ENCODE peak calls at places on chromosomes 6 and 20, in seven cellular contexts. K is HepG2; D is cardiac muscle cell; M is small intestine; J is fibroblast of lung; C is effector memory CD4-positive, alpha-beta T cell; L is PC-9. W is an unnamed sample.

GRCh38 chr20:25071722-25072121 is 10.2 kb downstream of the VSX1 start:
- DNase-seq in J (no peak), C (no peak), M (no peak), K (peak; percentile 30), L (no peak), D (no peak), W (no peak)

GRCh38 chr6:98641929-98642328 is 192.4 kb upstream of the POU3F2 start:
- DNase-seq in J (peak; percentile 95), C (no peak), K (peak; percentile 77), D (no peak), M (no peak), L (no peak), W (peak; percentile 3)

GRCh38 chr6:116083052-116083451 is 17.6 kb upstream of the NT5DC1 start:
- DNase-seq in J (no peak), C (no peak), K (no peak), L (no peak), D (no peak), M (no peak), W (no peak)

GRCh38 chr6:103105686-103106085 is 1712.2 kb downstream of the GRIK2 start:
- DNase-seq in C (no peak), M (no peak), L (no peak), D (peak; percentile 11), K (no peak), J (no peak), W (no peak)

GRCh38 chr6:6008648-6009421 is 2.1 kb upstream of the NRN1 start:
- DNase-seq in M (peak; percentile 37), C (no peak), J (no peak), D (peak; percentile 90), K (peak; percentile 23), L (no peak), W (peak; percentile 92)

GRCh38 chr20:10665791-10666190 is 8.0 kb downstream of the JAG1 start:
- DNase-seq in K (no peak), L (no peak), M (no peak), D (no peak), J (no peak), C (no peak), W (no peak)

GRCh38 chr6:168032383-168032760 is 34.9 kb downstream of the KIF25 start:
- DNase-seq in M (no peak), J (peak; percentile 91), K (no peak), D (no peak), C (no peak), L (no peak), W (peak; percentile 63)

GRCh38 chr6:26556263-26557070 is 18.3 kb downstream of the HMGN4 start:
- DNase-seq in C (no peak), J (peak; percentile 94), M (no peak), K (peak; percentile 93), L (peak; percentile 75), D (no peak), W (peak; percentile 62)

GRCh38 chr20:61436674-61437279 is 184.7 kb downstream of the CDH4 start:
- DNase-seq in C (no peak), D (peak; percentile 51), J (peak; percentile 98), L (no peak), M (no peak), K (no peak), W (peak; percentile 36)

GRCh38 chr20:433300-433975 is 25.3 kb downstream of the RBCK1 start:
- DNase-seq in M (peak; percentile 45), K (no peak), D (no peak), C (peak; percentile 45), L (no peak), J (no peak), W (peak; percentile 28)

GRCh38 chr6:83308833-83309232 is 115.7 kb downstream of the RWDD2A start:
- DNase-seq in K (no peak), D (no peak), J (no peak), C (no peak), M (no peak), L (no peak), W (no peak)

GRCh38 chr6:144008501-144009245 is 614 bp upstream of the PLAGL1 start:
- DNase-seq in D (peak; percentile 23), C (no peak), K (no peak), J (no peak), L (no peak), M (no peak), W (peak; percentile 64)

GRCh38 chr20:3674995-3675900 is 6.6 kb downstream of the ADAM33 start:
- DNase-seq in M (no peak), L (no peak), K (no peak), D (no peak), J (no peak), C (no peak), W (no peak)

GRCh38 chr20:3678198-3678597 is 3.6 kb downstream of the ADAM33 start:
- DNase-seq in J (no peak), K (no peak), C (no peak), M (no peak), D (no peak), L (no peak), W (no peak)

GRCh38 chr20:3678893-3679720 is 2.7 kb downstream of the ADAM33 start:
- DNase-seq in D (no peak), C (no peak), K (no peak), L (no peak), J (no peak), M (no peak), W (no peak)

GRCh38 chr20:3679749-3680700 is 1.8 kb downstream of the ADAM33 start:
- DNase-seq in K (no peak), J (peak; percentile 79), M (no peak), L (no peak), C (no peak), D (no peak), W (no peak)

GRCh38 chr20:3677733-3678132 is 4.1 kb downstream of the ADAM33 start:
- DNase-seq in K (no peak), C (no peak), J (peak; percentile 53), L (no peak), D (no peak), M (no peak), W (no peak)
- H3K27ac ChIP-seq in K (no peak overlapping the region), C (no peak overlapping the region), J (peak overlapping the region; percentile 34), L (no peak overlapping the region), D (no peak overlapping the region), M (no peak overlapping the region), W (no peak overlapping the region)

DNA sequence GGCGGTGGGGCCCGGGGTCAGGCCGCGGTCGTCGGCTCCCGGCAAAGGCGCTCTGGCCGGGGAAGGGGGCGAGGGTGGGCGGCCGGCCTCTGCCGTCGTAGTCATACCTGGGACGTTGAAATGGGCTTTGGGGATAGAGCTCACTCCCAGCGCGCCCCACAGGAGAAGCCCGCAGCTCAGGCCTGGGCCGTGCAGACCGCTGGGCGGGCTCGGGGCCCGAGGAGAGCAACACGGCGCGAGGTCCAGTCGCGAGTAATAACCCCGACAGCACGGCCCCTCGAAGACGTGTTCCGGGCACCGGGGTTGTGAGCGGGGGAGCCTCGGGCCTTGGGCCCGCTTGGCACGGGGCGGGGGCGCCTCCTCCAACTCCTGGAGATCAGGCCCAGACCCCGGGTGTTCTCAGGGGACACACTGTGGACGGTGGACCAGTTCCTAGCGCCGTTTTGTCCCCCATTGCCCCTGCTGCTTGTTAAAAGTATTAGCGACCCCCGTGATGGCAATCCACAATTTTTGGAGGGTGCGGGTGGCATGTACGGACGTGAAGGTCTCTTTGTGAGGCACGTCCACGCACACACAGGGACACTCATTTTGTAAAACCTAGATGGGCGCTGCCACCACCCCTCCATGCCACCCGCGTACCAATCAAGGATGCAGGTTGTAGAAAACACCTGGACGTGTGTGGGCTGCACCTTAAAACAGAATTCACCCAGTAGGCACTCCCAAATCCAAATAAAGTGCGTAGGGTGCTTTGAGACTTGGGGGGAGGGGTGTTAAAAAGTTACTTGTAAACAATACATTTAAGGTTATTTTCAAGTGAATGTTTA is 11.0 kb downstream of the FOXC1 start:
- DNase-seq in C (no peak), J (no peak), K (no peak), D (no peak), L (no peak), M (no peak), W (no peak)
- H3K27me3 ChIP-seq in C (peaks cover 50% of the 10 kb centered on the region), J (peaks cover 6% of the 10 kb centered on the region), K (no peaks in the 10 kb centered on the region), D (peaks cover 100% of the 10 kb centered on the region), L (no peaks in the 10 kb centered on the region), M (peaks cover 23% of the 10 kb centered on the region), W (no peaks in the 10 kb centered on the region)

GRCh38 chr6:151430886-151431285 is 21.0 kb downstream of the RMND1 start:
- DNase-seq in L (no peak), J (no peak), D (peak; percentile 13), M (no peak), K (peak; percentile 47), C (no peak), W (no peak)

GRCh38 chr6:151431336-151431735 is 20.6 kb downstream of the RMND1 start:
- DNase-seq in J (peak; percentile 57), D (no peak), C (no peak), L (no peak), K (no peak), M (no peak), W (no peak)

GRCh38 chr6:151432650-151433049 is 19.3 kb downstream of the RMND1 start:
- DNase-seq in L (no peak), M (no peak), C (no peak), K (no peak), J (no peak), D (no peak), W (no peak)

GRCh38 chr6:151425561-151425960 is 26.4 kb downstream of the RMND1 start:
- DNase-seq in J (no peak), K (no peak), L (no peak), D (no peak), M (no peak), C (no peak), W (no peak)

GRCh38 chr6:151428336-151428735 is 23.6 kb downstream of the RMND1 start:
- DNase-seq in K (no peak), D (no peak), M (no peak), J (no peak), C (no peak), L (no peak), W (no peak)
- H3K27ac ChIP-seq in K (no peak overlapping the region), D (no peak overlapping the region), M (no peak overlapping the region), J (no peak overlapping the region), C (no peak overlapping the region), L (no peak overlapping the region), W (no peak overlapping the region)

GRCh38 chr20:50339196-50339901 is 148.7 kb downstream of the CEBPB start:
- DNase-seq in L (no peak), C (no peak), K (no peak), M (no peak), J (peak; percentile 86), D (no peak), W (peak; percentile 61)
- H3K27me3 ChIP-seq in L (no peaks in the 10 kb centered on the region), C (no peaks in the 10 kb centered on the region), K (peaks cover 3% of the 10 kb centered on the region), M (no peaks in the 10 kb centered on the region), J (no peaks in the 10 kb centered on the region), D (no peaks in the 10 kb centered on the region), W (peaks cover 4% of the 10 kb centered on the region)

GRCh38 chr6:10262505-10262904 is 152.4 kb downstream of the TFAP2A start:
- DNase-seq in J (no peak), L (no peak), M (no peak), K (no peak), C (no peak), D (no peak), W (no peak)
- H3K27ac ChIP-seq in J (no peak overlapping the region), L (no peak overlapping the region), M (no peak overlapping the region), K (no peak overlapping the region), C (no peak overlapping the region), D (no peak overlapping the region), W (no peak overlapping the region)

GRCh38 chr20:58754584-58754983 is 62.0 kb downstream of the NPEPL1 start:
- DNase-seq in K (no peak), J (no peak), L (no peak), C (no peak), M (no peak), D (no peak), W (no peak)
- H3K27me3 ChIP-seq in K (peaks cover 15% of the 10 kb centered on the region), J (peaks cover 8% of the 10 kb centered on the region), L (peaks cover 98% of the 10 kb centered on the region), C (no peaks in the 10 kb centered on the region), M (no peaks in the 10 kb centered on the region), D (peaks cover 6% of the 10 kb centered on the region), W (no peaks in the 10 kb centered on the region)